ENCODE peak calls at places on chromosome 1, in six cellular contexts. A is retinal pigment epithelial cell, W is NCI-H510A, T is iris pigment epithelial cell, L is small intestine, S is mesendoderm. M is an unnamed sample.

GRCh38 chr1:67459068-67459467 is 28.9 kb upstream of the SERBP1 start:
- DNase-seq in A (no peak), W (no peak), T (no peak), L (no peak), S (peak; percentile 44), M (no peak)

GRCh38 chr1:62391369-62391971 is 45.4 kb upstream of the USP1 start:
- DNase-seq in A (no peak), W (no peak), T (peak; percentile 4), L (no peak), S (peak; percentile 74), M (peak; percentile 18)

GRCh38 chr1:98104285-98104684 is 183.5 kb upstream of the DPYD start:
- DNase-seq in A (peak; percentile 68), W (no peak), T (peak; percentile 86), L (no peak), S (no peak), M (no peak)

GRCh38 chr1:93437976-93438605 is 9.8 kb upstream of the FNBP1L start:
- DNase-seq in A (no peak), W (peak; percentile 29), T (peak; percentile 57), L (peak; percentile 63), S (peak; percentile 42), M (no peak)

GRCh38 chr1:156390409-156391144 is 21.6 kb downstream of the RHBG start:
- DNase-seq in A (no peak), W (no peak), T (no peak), L (no peak), S (no peak), M (no peak)

GRCh38 chr1:12472798-12473551 is 145.0 kb downstream of the DHRS3 start:
- DNase-seq in A (no peak), W (no peak), T (peak; percentile 75), L (peak; percentile 59), S (no peak), M (no peak)

GRCh38 chr1:40377512-40377911 is 4.0 kb downstream of the SMAP2 start:
- DNase-seq in A (no peak), W (no peak), T (no peak), L (no peak), S (no peak), M (no peak)

GRCh38 chr1:153626929-153627796 is at the start of gene S100A13:
- DNase-seq in A (peak; percentile 87), W (peak; percentile 93), T (peak; percentile 97), L (peak; percentile 66), S (peak; percentile 99), M (peak; percentile 93)

GRCh38 chr1:151713044-151713443 is 3.6 kb downstream of the CELF3 start:
- DNase-seq in A (no peak), W (no peak), T (no peak), L (peak; percentile 96), S (no peak), M (peak; percentile 82)

GRCh38 chr1:159831696-159832225 is 5.1 kb downstream of the SLAMF8 start:
- DNase-seq in A (no peak), W (no peak), T (no peak), L (peak; percentile 22), S (peak; percentile 31), M (no peak)

GRCh38 chr1:37485902-37486679 is 11.7 kb downstream of the ZC3H12A start:
- DNase-seq in A (no peak), W (no peak), T (no peak), L (no peak), S (no peak), M (peak; percentile 27)

GRCh38 chr1:63593303-63593886 is at the start of gene PGM1:
- DNase-seq in A (peak; percentile 21), W (peak; percentile 81), T (peak; percentile 83), L (peak; percentile 67), S (no peak), M (peak; percentile 70)